ENCODE peak calls at places on chromosome 15, in four cellular contexts. H is retina, X is NB4, F is hepatocyte. B is an unnamed sample.

GRCh38 chr15:56767315-56767714 is 34.0 kb upstream of the ZNF280D start:
- DNase-seq in H (no peak), X (no peak), F (no peak), B (no peak)

GRCh38 chr15:59190291-59190690 is 16.4 kb upstream of the LDHAL6B start:
- DNase-seq in H (no peak), X (no peak), F (no peak), B (no peak)

GRCh38 chr15:90807687-90808086 is 60.7 kb upstream of the FURIN start:
- DNase-seq in H (no peak), X (no peak), F (no peak), B (no peak)

GRCh38 chr15:99169769-99170311 is 65.0 kb downstream of the SYNM start:
- DNase-seq in H (no peak), X (no peak), F (peak; percentile 48), B (no peak)

GRCh38 chr15:31270767-31271166 is 55.9 kb upstream of the KLF13 start:
- DNase-seq in H (no peak), X (peak; percentile 78), F (no peak), B (peak; percentile 80)

GRCh38 chr15:36943496-36944361 is 156.6 kb downstream of the MEIS2 start:
- DNase-seq in H (no peak), X (no peak), F (no peak), B (no peak)

GRCh38 chr15:39172380-39173281 is 408.2 kb upstream of the THBS1 start:
- DNase-seq in H (peak; percentile 9), X (no peak), F (peak; percentile 39), B (no peak)

GRCh38 chr15:74961616-74962015 is 5.0 kb upstream of the RPP25 start:
- DNase-seq in H (no peak), X (no peak), F (no peak), B (no peak)

GRCh38 chr15:68791431-68792283 is 29.0 kb downstream of the ANP32A start:
- DNase-seq in H (no peak), X (no peak), F (no peak), B (no peak)

GRCh38 chr15:39629376-39629775 is 48.5 kb downstream of the THBS1 start:
- DNase-seq in H (no peak), X (peak; percentile 36), F (peak; percentile 23), B (no peak)

GRCh38 chr15:63752075-63752684 is 81.6 kb downstream of the HERC1 start:
- DNase-seq in H (peak; percentile 22), X (peak; percentile 70), F (peak; percentile 73), B (peak; percentile 68)

GRCh38 chr15:40064231-40064894 is 25.4 kb upstream of the SRP14 start:
- DNase-seq in H (no peak), X (no peak), F (no peak), B (no peak)

GRCh38 chr15:51227967-51228783 is 110.2 kb downstream of the CYP19A1 start:
- DNase-seq in H (no peak), X (peak; percentile 91), F (peak; percentile 23), B (no peak)

GRCh38 chr15:70853855-70854668 is at the start of gene LARP6:
- DNase-seq in H (peak; percentile 82), X (peak; percentile 9), F (peak; percentile 82), B (peak; percentile 53)

GRCh38 chr15:92809880-92810361 is 90.2 kb upstream of the CHD2 start:
- DNase-seq in H (no peak), X (peak; percentile 75), F (peak; percentile 69), B (peak; percentile 61)

GRCh38 chr15:40845511-40846284 is 1.9 kb downstream of the SPINT1 start:
- DNase-seq in H (no peak), X (no peak), F (peak; percentile 93), B (no peak)

GRCh38 chr15:47887181-47887580 is 169.9 kb downstream of the SEMA6D start:
- DNase-seq in H (peak; percentile 77), X (no peak), F (no peak), B (no peak)

GRCh38 chr15:76208786-76209424 is 102.4 kb downstream of the ETFA start:
- DNase-seq in H (no peak), X (peak; percentile 71), F (no peak), B (no peak)